ENCODE peak calls at places on chromosomes 3 and 15, in six cellular contexts. One of them, this sample, is unnamed.

GRCh38 chr3:9397911-9398714 is 698 bp downstream of the SETD5 start:
- DNase-seq in psoas muscle: peak; percentile 41
- DNase-seq in tibial artery: peak; percentile 46
- DNase-seq in lung: peak; percentile 52
- DNase-seq in stomach: peak; percentile 43
- DNase-seq in pancreas: peak; percentile 88
- DNase-seq in this sample: peak; percentile 9

GRCh38 chr15:43514241-43515057 is 3.0 kb upstream of the MAP1A start:
- DNase-seq in psoas muscle: peak; percentile 73
- DNase-seq in tibial artery: peak; percentile 65
- DNase-seq in lung: no peak
- DNase-seq in stomach: no peak
- DNase-seq in pancreas: no peak
- DNase-seq in this sample: no peak

GRCh38 chr3:191473766-191474198 is 12.8 kb downstream of the PYDC2 start:
- DNase-seq in psoas muscle: no peak
- DNase-seq in tibial artery: no peak
- DNase-seq in lung: no peak
- DNase-seq in stomach: no peak
- DNase-seq in pancreas: no peak
- DNase-seq in this sample: no peak

GRCh38 chr3:48548731-48549705 is 7.6 kb downstream of the PFKFB4 start:
- DNase-seq in psoas muscle: peak; percentile 88
- DNase-seq in tibial artery: peak; percentile 88
- DNase-seq in lung: peak; percentile 88
- DNase-seq in stomach: peak; percentile 89
- DNase-seq in pancreas: peak; percentile 91
- DNase-seq in this sample: peak; percentile 46

GRCh38 chr15:50712018-50712417 is 25.4 kb upstream of the TRPM7 start:
- DNase-seq in psoas muscle: no peak
- DNase-seq in tibial artery: no peak
- DNase-seq in lung: no peak
- DNase-seq in stomach: no peak
- DNase-seq in pancreas: no peak
- DNase-seq in this sample: no peak

GRCh38 chr3:33877187-33877586 is 78.8 kb downstream of the PDCD6IP start:
- DNase-seq in psoas muscle: no peak
- DNase-seq in tibial artery: no peak
- DNase-seq in lung: no peak
- DNase-seq in stomach: no peak
- DNase-seq in pancreas: no peak
- DNase-seq in this sample: no peak

GRCh38 chr3:61828158-61828874 is 266.9 kb downstream of the PTPRG start:
- DNase-seq in psoas muscle: no peak
- DNase-seq in tibial artery: no peak
- DNase-seq in lung: no peak
- DNase-seq in stomach: no peak
- DNase-seq in pancreas: no peak
- DNase-seq in this sample: no peak

GRCh38 chr15:100592898-100593297 is 9.1 kb downstream of the LINS1 start:
- DNase-seq in psoas muscle: no peak
- DNase-seq in tibial artery: no peak
- DNase-seq in lung: no peak
- DNase-seq in stomach: no peak
- DNase-seq in pancreas: no peak
- DNase-seq in this sample: no peak

GRCh38 chr3:39216176-39216790 is 23.9 kb upstream of the XIRP1 start:
- DNase-seq in psoas muscle: no peak
- DNase-seq in tibial artery: no peak
- DNase-seq in lung: no peak
- DNase-seq in stomach: no peak
- DNase-seq in pancreas: no peak
- DNase-seq in this sample: no peak

GRCh38 chr3:53530205-53530604 is 35.8 kb downstream of the CACNA1D start:
- DNase-seq in psoas muscle: no peak
- DNase-seq in tibial artery: no peak
- DNase-seq in lung: no peak
- DNase-seq in stomach: no peak
- DNase-seq in pancreas: no peak
- DNase-seq in this sample: no peak

GRCh38 chr15:74635228-74635627 is 19.6 kb downstream of the CLK3 start:
- DNase-seq in psoas muscle: peak; percentile 66
- DNase-seq in tibial artery: peak; percentile 57
- DNase-seq in lung: peak; percentile 65
- DNase-seq in stomach: peak; percentile 72
- DNase-seq in pancreas: peak; percentile 84
- DNase-seq in this sample: no peak

GRCh38 chr3:196134691-196135090 is 52.8 kb upstream of the TFRC start:
- DNase-seq in psoas muscle: no peak
- DNase-seq in tibial artery: no peak
- DNase-seq in lung: no peak
- DNase-seq in stomach: no peak
- DNase-seq in pancreas: no peak
- DNase-seq in this sample: no peak

GRCh38 chr3:164040991-164041390 is 1037.3 kb downstream of the SI start:
- DNase-seq in psoas muscle: no peak
- DNase-seq in tibial artery: no peak
- DNase-seq in lung: no peak
- DNase-seq in stomach: no peak
- DNase-seq in pancreas: no peak
- DNase-seq in this sample: no peak

GRCh38 chr15:36399276-36399675 is 180.2 kb upstream of the CDIN1 start:
- DNase-seq in psoas muscle: no peak
- DNase-seq in tibial artery: no peak
- DNase-seq in lung: no peak
- DNase-seq in stomach: no peak
- DNase-seq in pancreas: no peak
- DNase-seq in this sample: no peak

GRCh38 chr3:73510784-73511183 is 114.0 kb downstream of the PDZRN3 start:
- DNase-seq in psoas muscle: no peak
- DNase-seq in tibial artery: no peak
- DNase-seq in lung: no peak
- DNase-seq in stomach: no peak
- DNase-seq in pancreas: no peak
- DNase-seq in this sample: no peak

GRCh38 chr3:74079961-74080562 is 455.3 kb upstream of the PDZRN3 start:
- DNase-seq in psoas muscle: no peak
- DNase-seq in tibial artery: no peak
- DNase-seq in lung: no peak
- DNase-seq in stomach: no peak
- DNase-seq in pancreas: no peak
- DNase-seq in this sample: no peak

GRCh38 chr3:181838940-181839914 is 127.5 kb downstream of the SOX2 start:
- DNase-seq in psoas muscle: no peak
- DNase-seq in tibial artery: no peak
- DNase-seq in lung: peak; percentile 31
- DNase-seq in stomach: peak; percentile 36
- DNase-seq in pancreas: no peak
- DNase-seq in this sample: no peak

GRCh38 chr3:150074697-150075416 is 104.2 kb upstream of the PFN2 start:
- DNase-seq in psoas muscle: no peak
- DNase-seq in tibial artery: no peak
- DNase-seq in lung: no peak
- DNase-seq in stomach: no peak
- DNase-seq in pancreas: no peak
- DNase-seq in this sample: no peak

GRCh38 chr3:28322464-28322863 is 26.1 kb upstream of the ZCWPW2 start:
- DNase-seq in psoas muscle: no peak
- DNase-seq in tibial artery: no peak
- DNase-seq in lung: no peak
- DNase-seq in stomach: no peak
- DNase-seq in pancreas: no peak
- DNase-seq in this sample: no peak

GRCh38 chr15:91465086-91465485 is 365.0 kb downstream of the SV2B start:
- DNase-seq in psoas muscle: no peak
- DNase-seq in tibial artery: no peak
- DNase-seq in lung: no peak
- DNase-seq in stomach: no peak
- DNase-seq in pancreas: no peak
- DNase-seq in this sample: no peak

GRCh38 chr15:80066912-80067311 is 7.4 kb downstream of the ZFAND6 start:
- DNase-seq in psoas muscle: no peak
- DNase-seq in tibial artery: no peak
- DNase-seq in lung: no peak
- DNase-seq in stomach: no peak
- DNase-seq in pancreas: no peak
- DNase-seq in this sample: no peak

GRCh38 chr3:150170843-150171513 is 200.3 kb upstream of the PFN2 start:
- DNase-seq in psoas muscle: no peak
- DNase-seq in tibial artery: no peak
- DNase-seq in lung: no peak
- DNase-seq in stomach: no peak
- DNase-seq in pancreas: no peak
- DNase-seq in this sample: no peak

GRCh38 chr3:160099855-160100254 is 111.2 kb downstream of the IL12A start:
- DNase-seq in psoas muscle: no peak
- DNase-seq in tibial artery: no peak
- DNase-seq in lung: no peak
- DNase-seq in stomach: no peak
- DNase-seq in pancreas: no peak
- DNase-seq in this sample: no peak

GRCh38 chr3:64687781-64688515 is at the start of gene ADAMTS9:
- DNase-seq in psoas muscle: peak; percentile 77
- DNase-seq in tibial artery: peak; percentile 60
- DNase-seq in lung: peak; percentile 74
- DNase-seq in stomach: peak; percentile 42
- DNase-seq in pancreas: peak; percentile 84
- DNase-seq in this sample: peak; percentile 44

GRCh38 chr3:152961323-152961722 is 126.4 kb downstream of the P2RY1 start:
- DNase-seq in psoas muscle: no peak
- DNase-seq in tibial artery: no peak
- DNase-seq in lung: no peak
- DNase-seq in stomach: no peak
- DNase-seq in pancreas: no peak
- DNase-seq in this sample: no peak
- TF ChIP-seq CTCF in psoas muscle: peak; percentile 35
- TF ChIP-seq CTCF in tibial artery: no peak
- TF ChIP-seq CTCF in lung: no peak
- TF ChIP-seq CTCF in stomach: peak; percentile 24
- TF ChIP-seq CTCF in pancreas: no peak
- TF ChIP-seq CTCF in this sample: no peak

DNA sequence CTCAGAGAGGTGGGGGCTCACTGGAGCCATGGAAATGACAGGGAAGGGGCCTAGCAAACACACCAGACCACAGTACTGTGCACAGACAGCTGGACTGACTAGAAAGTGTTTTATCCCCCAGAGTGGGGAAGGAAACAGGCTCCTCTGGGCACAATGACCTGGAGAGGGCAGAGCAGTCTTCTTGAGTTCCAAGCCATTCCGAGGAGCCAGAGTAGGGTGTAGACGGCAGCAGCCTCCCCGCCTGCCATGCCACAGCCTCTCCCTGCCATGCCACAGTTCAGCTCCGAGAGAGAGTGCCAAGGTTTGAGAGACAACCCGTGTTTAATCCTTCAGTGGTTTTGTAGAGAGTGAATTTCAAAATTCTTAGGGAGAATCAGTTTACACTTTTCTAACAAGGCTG is 3.0 kb downstream of the PODXL2 start:
- DNase-seq in psoas muscle: no peak
- DNase-seq in tibial artery: no peak
- DNase-seq in lung: no peak
- DNase-seq in stomach: no peak
- DNase-seq in pancreas: no peak
- DNase-seq in this sample: no peak
- H3K4me1 ChIP-seq in psoas muscle: peaks cover 5% of the 10 kb centered on the region
- H3K4me1 ChIP-seq in tibial artery: no peaks in the 10 kb centered on the region
- H3K4me1 ChIP-seq in lung: peaks cover 15% of the 10 kb centered on the region
- H3K4me1 ChIP-seq in stomach: peaks cover 22% of the 10 kb centered on the region
- H3K4me1 ChIP-seq in pancreas: peaks cover 6% of the 10 kb centered on the region
- H3K4me1 ChIP-seq in this sample: peaks cover 8% of the 10 kb centered on the region

GRCh38 chr3:167394003-167394402 is 13.9 kb upstream of the ZBBX start:
- DNase-seq in psoas muscle: no peak
- DNase-seq in tibial artery: no peak
- DNase-seq in lung: no peak
- DNase-seq in stomach: no peak
- DNase-seq in pancreas: no peak
- DNase-seq in this sample: no peak
- TF ChIP-seq CTCF in psoas muscle: no peak
- TF ChIP-seq CTCF in tibial artery: no peak
- TF ChIP-seq CTCF in lung: no peak
- TF ChIP-seq CTCF in stomach: no peak
- TF ChIP-seq CTCF in pancreas: no peak
- TF ChIP-seq CTCF in this sample: no peak

DNA sequence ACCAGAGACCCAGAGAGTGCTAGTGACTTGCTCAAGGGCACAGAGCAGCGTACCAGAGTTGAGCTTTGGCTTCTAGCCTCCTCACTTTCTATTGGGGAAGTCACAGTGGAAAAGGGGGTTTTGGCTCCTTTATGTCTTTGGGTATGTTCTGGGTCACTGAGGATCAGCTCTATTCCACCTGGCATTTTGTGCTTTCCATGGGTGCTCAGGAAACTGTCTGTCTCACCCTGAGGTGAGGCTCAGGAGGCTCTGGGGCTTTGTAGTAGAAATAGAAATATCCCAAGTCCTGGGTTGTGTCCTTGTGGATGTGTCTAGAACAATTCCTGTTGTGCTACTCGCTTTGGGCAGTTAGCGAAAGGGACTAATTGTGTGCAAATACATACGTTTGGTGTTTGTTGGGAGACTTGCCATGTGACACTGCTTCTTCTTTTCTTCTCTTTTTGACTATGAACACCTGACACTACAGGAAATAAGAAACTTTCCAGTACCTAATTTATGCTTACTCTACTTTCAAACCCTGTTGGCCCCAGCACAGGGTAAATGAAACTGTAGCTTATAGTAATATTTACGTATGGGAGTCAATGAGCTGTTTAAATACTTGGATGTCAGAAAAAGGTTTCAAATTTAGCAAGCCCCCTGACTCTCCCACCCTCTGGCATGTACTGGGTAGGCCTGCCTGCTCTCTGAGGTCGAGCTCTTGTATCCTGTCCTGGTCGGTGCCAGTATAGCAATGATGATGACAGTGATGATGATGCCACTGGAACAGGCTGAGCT is 35.6 kb downstream of the SMAD3 start:
- DNase-seq in psoas muscle: no peak
- DNase-seq in tibial artery: no peak
- DNase-seq in lung: no peak
- DNase-seq in stomach: no peak
- DNase-seq in pancreas: no peak
- DNase-seq in this sample: no peak
- H3K4me1 ChIP-seq in psoas muscle: peaks cover 96% of the 10 kb centered on the region
- H3K4me1 ChIP-seq in tibial artery: peaks cover 4% of the 10 kb centered on the region
- H3K4me1 ChIP-seq in lung: peaks cover 34% of the 10 kb centered on the region
- H3K4me1 ChIP-seq in stomach: peaks cover 93% of the 10 kb centered on the region
- H3K4me1 ChIP-seq in pancreas: peaks cover 24% of the 10 kb centered on the region
- H3K4me1 ChIP-seq in this sample: peaks cover 19% of the 10 kb centered on the region

This sample was measured in ascending aorta.